ENCODE peak calls at places on chromosomes 6 and 20, in five cellular contexts. T is spleen, O is ovary, P is K562, H is left lung. G is an unnamed sample.
A peak's percentile ranks its signal among the peaks of the same experiment; 100 is the strongest.

GRCh38 chr6:169452869-169453186 is 199.2 kb upstream of the THBS2 start:
- DNase-seq in H (no peak), T (no peak), P (no peak), O (no peak), G (no peak)

GRCh38 chr6:131255434-131255833 is 120.2 kb downstream of the AKAP7 start:
- DNase-seq in T (no peak), O (no peak), P (no peak), H (no peak), G (no peak)

GRCh38 chr6:17931227-17931626 is 56.2 kb downstream of the KIF13A start:
- DNase-seq in H (no peak), O (no peak), T (no peak), P (no peak), G (no peak)

GRCh38 chr20:9225879-9226278 is 157.0 kb downstream of the PLCB4 start:
- DNase-seq in O (no peak), P (no peak), T (no peak), H (no peak), G (no peak)

GRCh38 chr6:134173936-134174789 is 121.7 kb upstream of the SLC2A12 start:
- DNase-seq in P (peak; percentile 68), O (peak; percentile 91), H (peak; percentile 82), T (peak; percentile 89), G (peak; percentile 96)

GRCh38 chr20:37346232-37346525 is 239 bp downstream of the SRC start:
- DNase-seq in T (no peak), H (no peak), O (no peak), P (no peak), G (no peak)

GRCh38 chr6:83853968-83854501 is 875 bp downstream of the RIPPLY2 start:
- DNase-seq in T (no peak), H (no peak), O (no peak), P (no peak), G (no peak)

GRCh38 chr6:91045152-91045551 is 458.3 kb upstream of the MAP3K7 start:
- DNase-seq in H (no peak), P (no peak), T (no peak), O (no peak), G (peak; percentile 23)

GRCh38 chr6:25266425-25267135 is 12.6 kb upstream of the CARMIL1 start:
- DNase-seq in P (no peak), H (no peak), O (no peak), T (no peak), G (no peak)

GRCh38 chr6:169792306-169793015 is 41.0 kb downstream of the ERMARD start:
- DNase-seq in T (no peak), H (no peak), P (no peak), O (no peak), G (no peak)

GRCh38 chr6:148761532-148761951 is 14.7 kb downstream of the UST start:
- DNase-seq in T (peak; percentile 86), O (peak; percentile 60), H (peak; percentile 73), P (no peak), G (peak; percentile 29)

GRCh38 chr6:158067436-158068015 is 85.9 kb downstream of the SYNJ2 start:
- DNase-seq in P (no peak), O (no peak), T (no peak), H (no peak), G (no peak)

GRCh38 chr6:16850332-16851022 is 89.2 kb upstream of the ATXN1 start:
- DNase-seq in P (no peak), H (no peak), T (no peak), O (no peak), G (no peak)

GRCh38 chr6:91860951-91861350 is 1274.1 kb upstream of the MAP3K7 start:
- DNase-seq in P (no peak), T (no peak), O (no peak), H (no peak), G (no peak)

GRCh38 chr6:33192671-33193602 is 670 bp upstream of the COL11A2 start:
- DNase-seq in T (peak; percentile 86), P (no peak), H (no peak), O (peak; percentile 65), G (peak; percentile 53)

GRCh38 chr6:37103169-37104039 is 66.5 kb upstream of the PIM1 start:
- DNase-seq in H (peak; percentile 82), P (peak; percentile 96), O (peak; percentile 57), T (peak; percentile 81), G (peak; percentile 84)

GRCh38 chr6:167683028-167683862 is 143.5 kb upstream of the AFDN start:
- DNase-seq in H (peak; percentile 38), P (no peak), T (no peak), O (peak; percentile 85), G (peak; percentile 78)

GRCh38 chr6:169121013-169121412 is 132.6 kb downstream of the THBS2 start:
- DNase-seq in P (no peak), O (no peak), T (no peak), H (no peak), G (no peak)

GRCh38 chr20:51156041-51156795 is 133.3 kb upstream of the KCNG1 start:
- DNase-seq in T (no peak), O (peak; percentile 49), P (no peak), H (no peak), G (peak; percentile 71)

GRCh38 chr6:122715725-122716124 is 63.8 kb upstream of the FABP7 start:
- DNase-seq in P (no peak), T (no peak), H (no peak), O (no peak), G (no peak)

GRCh38 chr6:160106010-160106409 is 15.6 kb upstream of the SLC22A1 start:
- DNase-seq in O (no peak), T (peak; percentile 67), P (no peak), H (no peak), G (no peak)

GRCh38 chr20:36754656-36755222 is 8.8 kb upstream of the NDRG3 start:
- DNase-seq in H (no peak), P (peak; percentile 64), T (no peak), O (no peak), G (peak; percentile 80)

GRCh38 chr6:85191656-85192055 is 258.2 kb upstream of the NT5E start:
- DNase-seq in T (no peak), H (no peak), P (no peak), O (no peak), G (no peak)

GRCh38 chr6:2940851-2941250 is 30.5 kb downstream of the SERPINB6 start:
- DNase-seq in O (no peak), P (no peak), T (no peak), H (no peak), G (no peak)

GRCh38 chr20:38434770-38435554 is at the start of gene SNHG17:
- DNase-seq in O (peak; percentile 94), T (peak; percentile 97), P (peak; percentile 84), H (peak; percentile 90), G (peak; percentile 96)

GRCh38 chr20:38434310-38434741 is 802 bp downstream of the SNHG17 start:
- DNase-seq in H (peak; percentile 51), O (peak; percentile 42), T (peak; percentile 80), P (no peak), G (peak; percentile 37)

GRCh38 chr20:38430679-38431325 is 4.3 kb downstream of the SNHG17 start:
- DNase-seq in T (no peak), H (no peak), O (no peak), P (no peak), G (no peak)

GRCh38 chr20:38433304-38433972 is 1.7 kb downstream of the SNHG17 start:
- DNase-seq in T (no peak), O (no peak), H (no peak), P (no peak), G (no peak)

GRCh38 chr20:38432292-38432691 is 2.8 kb downstream of the SNHG17 start:
- DNase-seq in P (no peak), T (no peak), H (no peak), O (no peak), G (no peak)
- H3K36me3 ChIP-seq in P (peaks cover 76% of the 10 kb centered on the region), T (peaks cover 67% of the 10 kb centered on the region), H (peaks cover 67% of the 10 kb centered on the region), O (no peaks in the 10 kb centered on the region), G (peaks cover 64% of the 10 kb centered on the region)

GRCh38 chr20:3250091-3250504 is 11.1 kb upstream of the SLC4A11 start:
- DNase-seq in H (no peak), P (peak; percentile 63), O (peak; percentile 66), T (peak; percentile 51), G (no peak)

GRCh38 chr20:3247638-3248037 is 8.6 kb upstream of the SLC4A11 start:
- DNase-seq in H (no peak), P (no peak), O (no peak), T (no peak), G (no peak)

GRCh38 chr20:3248167-3248992 is 9.4 kb upstream of the SLC4A11 start:
- DNase-seq in P (peak; percentile 35), T (peak; percentile 74), O (peak; percentile 53), H (no peak), G (no peak)

GRCh38 chr20:3246682-3247081 is 7.7 kb upstream of the SLC4A11 start:
- DNase-seq in T (no peak), P (no peak), O (no peak), H (no peak), G (no peak)

DNA sequence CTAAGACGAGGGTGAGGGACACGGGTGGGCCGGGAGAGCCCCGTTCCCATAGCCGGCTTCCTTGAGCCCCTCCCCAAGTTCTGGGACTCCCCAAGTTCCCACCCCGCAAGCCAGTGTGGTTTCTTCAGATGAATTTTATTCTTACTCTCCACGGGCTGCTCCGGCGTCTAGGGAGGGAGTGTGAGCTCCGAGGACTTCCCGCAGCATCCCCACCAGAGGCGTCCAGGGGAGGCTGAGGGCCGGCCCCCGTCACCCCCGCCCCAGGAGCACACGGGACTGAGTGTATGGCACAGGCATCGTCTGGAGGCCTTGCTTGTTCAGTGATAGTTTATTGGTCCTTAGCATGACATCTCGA is 10.0 kb upstream of the SLC4A11 start:
- DNase-seq in T (peak; percentile 63), O (no peak), P (no peak), H (no peak), G (no peak)
- H3K4me3 ChIP-seq in T (peak overlapping the region; percentile 15), O (no peak overlapping the region), P (peak overlapping the region; percentile 15), H (no peak overlapping the region), G (peak overlapping the region; percentile 3)

DNA sequence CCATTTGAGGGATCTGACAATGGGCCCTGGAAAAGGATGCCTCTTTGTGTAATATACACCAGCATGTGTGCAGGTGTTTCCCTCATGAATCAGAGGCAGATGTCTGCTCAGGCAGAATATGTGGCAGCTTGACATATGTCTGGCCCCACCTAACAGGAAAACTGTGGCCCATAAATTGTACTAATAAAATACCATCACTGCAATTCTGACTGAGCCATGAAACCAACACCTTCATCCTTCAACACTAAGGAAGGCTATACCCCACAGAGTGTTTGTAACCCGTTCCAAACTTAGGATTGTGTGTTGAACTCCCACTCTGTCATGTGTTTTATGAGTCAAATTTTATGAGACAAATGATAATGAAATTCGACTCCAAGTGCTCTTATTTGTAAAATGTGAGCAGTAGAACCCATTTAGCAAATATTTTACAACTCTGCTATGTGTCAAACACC is 22.7 kb downstream of the LAMA4 start:
- DNase-seq in T (no peak), P (no peak), O (no peak), H (no peak), G (no peak)
- H3K27ac ChIP-seq in T (no peak overlapping the region), P (no peak overlapping the region), O (peak overlapping the region; percentile 19), H (peak overlapping the region; percentile 79), G (no peak overlapping the region)

DNA sequence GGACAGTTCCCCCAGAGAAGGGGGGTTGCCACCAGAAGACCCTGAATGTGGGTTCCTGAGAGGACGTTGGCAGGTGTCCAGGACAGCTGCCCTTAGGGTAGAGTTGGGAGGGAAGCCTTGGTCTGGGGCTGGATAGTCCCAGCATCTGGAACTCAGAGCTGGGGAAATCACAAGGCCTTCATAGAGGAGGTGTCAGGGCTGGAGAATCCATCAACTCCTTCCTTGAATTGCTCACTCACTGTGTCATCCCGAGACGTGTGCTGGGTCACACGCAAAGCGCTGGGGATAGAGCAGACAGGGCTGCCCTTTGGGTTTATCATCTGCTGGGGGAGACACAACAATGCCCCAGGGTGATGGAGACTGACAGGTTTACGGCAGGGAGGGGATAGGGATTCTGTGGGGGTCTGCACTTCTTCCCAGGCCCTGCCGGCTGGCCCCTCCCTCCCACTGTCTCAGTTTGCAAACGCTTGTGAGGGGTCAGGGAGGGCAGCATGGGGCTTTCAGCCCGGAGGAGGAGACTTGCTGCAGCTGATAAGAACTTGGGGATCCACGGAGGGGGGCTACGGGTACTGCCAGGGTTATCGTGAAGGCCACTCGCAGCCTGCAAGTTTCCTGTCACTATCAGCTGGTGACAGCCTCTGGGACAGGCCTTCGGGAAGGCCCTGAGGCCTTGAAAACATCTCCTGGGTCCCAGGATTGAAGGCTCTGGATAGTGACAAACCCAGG is 18.6 kb downstream of the RBM38 start:
- DNase-seq in H (no peak), O (no peak), P (peak; percentile 92), T (peak; percentile 69), G (peak; percentile 55)
- H3K36me3 ChIP-seq in H (peaks cover 58% of the 10 kb centered on the region), O (no peaks in the 10 kb centered on the region), P (peaks cover 50% of the 10 kb centered on the region), T (peaks cover 59% of the 10 kb centered on the region), G (peaks cover 12% of the 10 kb centered on the region)